ENCODE peak calls at places on chromosomes 11 and 22, in six cellular contexts. L is IMR-90; I is small intestine; F is left ventricle myocardium inferior; O is effector memory CD4-positive, alpha-beta T cell; P is CD4-positive, CD25-positive, alpha-beta regulatory T cell. T is an unnamed sample.

GRCh38 chr11:13280323-13280722 is 2.7 kb downstream of the BMAL1 start:
- DNase-seq in O (no peak), F (no peak), P (no peak), L (no peak), I (no peak), T (no peak)

GRCh38 chr11:133399294-133399693 is 133.0 kb downstream of the OPCML start:
- DNase-seq in I (no peak), P (no peak), F (no peak), O (no peak), L (no peak), T (no peak)

GRCh38 chr11:59810911-59811259 is 307 bp upstream of the MRPL16 start:
- DNase-seq in O (no peak), P (no peak), F (no peak), L (no peak), I (no peak), T (no peak)

GRCh38 chr22:27796829-27797792 is 4.4 kb downstream of the MN1 start:
- DNase-seq in F (no peak), I (no peak), P (no peak), O (no peak), L (no peak), T (no peak)

GRCh38 chr11:68468217-68468828 is 7.8 kb downstream of the PPP6R3 start:
- DNase-seq in O (no peak), I (no peak), F (no peak), L (no peak), P (peak), T (no peak)

GRCh38 chr11:78564037-78564888 is 10.4 kb downstream of the NARS2 start:
- DNase-seq in P (peak), F (no peak), I (peak), O (no peak), L (peak), T (no peak)

GRCh38 chr11:118202599-118203422 is 22.0 kb downstream of the JAML start:
- DNase-seq in F (no peak), P (peak), O (peak), L (no peak), I (peak), T (no peak)

GRCh38 chr11:96114178-96115070 is 190.5 kb upstream of the MTMR2 start:
- DNase-seq in L (no peak), P (no peak), I (peak), F (no peak), O (no peak), T (no peak)

GRCh38 chr11:16790484-16791240 is 52.2 kb downstream of the C11orf58 start:
- DNase-seq in L (no peak), P (no peak), F (no peak), O (no peak), I (no peak), T (no peak)

GRCh38 chr22:27895600-27895999 is 23.5 kb downstream of the PITPNB start:
- DNase-seq in O (no peak), L (no peak), P (no peak), F (no peak), I (no peak), T (no peak)

GRCh38 chr11:67270256-67271211 is 4.3 kb downstream of the GRK2 start:
- DNase-seq in I (peak), L (no peak), F (no peak), O (no peak), P (peak), T (no peak)

GRCh38 chr11:14358729-14359439 is at the start of gene RRAS2:
- DNase-seq in L (peak), F (peak), I (peak), O (peak), P (peak), T (no peak)

GRCh38 chr11:73384871-73385692 is 8.9 kb downstream of the RELT start:
- DNase-seq in I (no peak), P (no peak), L (no peak), F (peak), O (no peak), T (no peak)

GRCh38 chr22:22879675-22880029 is 8.0 kb upstream of the IGLL5 start:
- DNase-seq in P (no peak), O (no peak), I (no peak), L (no peak), F (no peak), T (no peak)

GRCh38 chr11:20015529-20016427 is 144.5 kb downstream of the DBX1 start:
- DNase-seq in F (no peak), O (no peak), L (no peak), I (no peak), P (no peak), T (no peak)

GRCh38 chr11:1827095-1827797 is 7.5 kb upstream of the SYT8 start:
- DNase-seq in P (no peak), O (no peak), L (peak), I (peak), F (no peak), T (no peak)

GRCh38 chr11:269146-269890 is 8.9 kb upstream of the NLRP6 start:
- DNase-seq in I (peak), F (no peak), L (no peak), O (no peak), P (peak), T (no peak)

GRCh38 chr22:42328130-42328821 is 57.8 kb upstream of the TCF20 start:
- DNase-seq in P (no peak), L (no peak), F (no peak), O (no peak), I (no peak), T (no peak)

GRCh38 chr11:77592727-77593126 is 3.0 kb downstream of the AQP11 start:
- DNase-seq in O (no peak), I (peak), L (no peak), F (no peak), P (no peak), T (no peak)

GRCh38 chr11:12053606-12054361 is 45.4 kb upstream of the DKK3 start:
- DNase-seq in F (no peak), O (no peak), P (no peak), I (peak), L (peak), T (peak)

GRCh38 chr11:1194977-1195689 is 27.7 kb upstream of the MUC5B start:
- DNase-seq in P (no peak), F (peak), I (no peak), O (no peak), L (no peak), T (no peak)

GRCh38 chr11:33532257-33532656 is 168.4 kb downstream of the C11orf91 start:
- DNase-seq in P (no peak), F (no peak), O (no peak), I (no peak), L (no peak), T (no peak)

GRCh38 chr11:33531743-33532181 is 168.9 kb downstream of the C11orf91 start:
- DNase-seq in I (no peak), P (no peak), O (no peak), F (no peak), L (peak), T (no peak)

GRCh38 chr11:33534575-33534974 is 166.1 kb downstream of the C11orf91 start:
- DNase-seq in I (no peak), P (no peak), O (no peak), F (no peak), L (peak), T (no peak)

GRCh38 chr11:33532720-33533119 is 167.9 kb downstream of the C11orf91 start:
- DNase-seq in F (no peak), P (no peak), O (no peak), I (no peak), L (no peak), T (no peak)

DNA sequence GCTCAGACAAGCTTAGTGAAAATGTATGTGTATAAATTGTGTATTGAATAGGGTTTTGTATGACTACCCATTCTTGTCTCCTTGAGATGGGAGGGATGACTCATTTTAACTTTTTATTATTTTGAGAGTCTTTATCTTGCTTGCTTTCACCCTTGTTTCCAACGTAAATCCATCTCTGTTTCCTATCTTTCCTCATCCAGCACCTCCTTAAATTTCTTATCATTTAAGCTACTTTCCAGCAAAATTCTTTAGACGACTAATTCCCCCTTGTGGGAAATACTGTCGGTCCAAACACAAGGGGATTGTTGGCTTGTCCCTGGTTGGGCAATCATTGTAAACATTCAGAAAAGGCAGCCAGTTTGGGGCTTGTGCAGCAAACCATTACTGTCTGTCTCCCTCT is 167.0 kb downstream of the C11orf91 start:
- DNase-seq in L (peak), O (no peak), F (no peak), I (no peak), P (no peak), T (no peak)
- H3K27ac ChIP-seq in L (no peak), O (no peak), F (no peak), I (no peak), P (no peak), T (no peak)

GRCh38 chr22:43811777-43812148 is 342 bp downstream of the EFCAB6 start:
- DNase-seq in O (no peak), F (no peak), L (peak), P (no peak), I (peak), T (peak)

GRCh38 chr22:43812149-43812842 is at the start of gene EFCAB6:
- DNase-seq in O (peak), P (peak), F (peak), I (peak), L (peak), T (peak)

GRCh38 chr22:43814264-43814663 is 2.2 kb upstream of the EFCAB6 start:
- DNase-seq in L (no peak), P (no peak), F (no peak), O (no peak), I (no peak), T (peak)

GRCh38 chr22:43817402-43817801 is 5.3 kb upstream of the EFCAB6 start:
- DNase-seq in F (no peak), P (no peak), O (no peak), I (no peak), L (no peak), T (peak)

GRCh38 chr22:43812890-43813289 is 785 bp upstream of the EFCAB6 start:
- DNase-seq in L (no peak), O (no peak), F (no peak), P (no peak), I (no peak), T (peak)
- H3K27ac ChIP-seq in L (peak), O (peak), F (peak), P (peak), I (no peak), T (peak)

GRCh38 chr11:108196901-108197300 is 25.5 kb downstream of the NPAT start:
- DNase-seq in O (no peak), I (no peak), P (no peak), L (no peak), F (no peak), T (no peak)
- H3K27ac ChIP-seq in O (no peak), I (no peak), P (peak), L (no peak), F (no peak), T (no peak)

GRCh38 chr11:10580625-10581024 is 12.2 kb upstream of the LYVE1 start:
- DNase-seq in F (no peak), I (no peak), L (peak), O (no peak), P (no peak), T (peak)
- H3K27ac ChIP-seq in F (peak), I (no peak), L (no peak), O (no peak), P (no peak), T (peak)

GRCh38 chr11:120024586-120024985 is 113.3 kb downstream of the TRIM29 start:
- DNase-seq in L (no peak), I (no peak), O (no peak), F (no peak), P (no peak), T (no peak)
- H3K27ac ChIP-seq in L (no peak), I (no peak), O (no peak), F (no peak), P (no peak), T (no peak)

DNA sequence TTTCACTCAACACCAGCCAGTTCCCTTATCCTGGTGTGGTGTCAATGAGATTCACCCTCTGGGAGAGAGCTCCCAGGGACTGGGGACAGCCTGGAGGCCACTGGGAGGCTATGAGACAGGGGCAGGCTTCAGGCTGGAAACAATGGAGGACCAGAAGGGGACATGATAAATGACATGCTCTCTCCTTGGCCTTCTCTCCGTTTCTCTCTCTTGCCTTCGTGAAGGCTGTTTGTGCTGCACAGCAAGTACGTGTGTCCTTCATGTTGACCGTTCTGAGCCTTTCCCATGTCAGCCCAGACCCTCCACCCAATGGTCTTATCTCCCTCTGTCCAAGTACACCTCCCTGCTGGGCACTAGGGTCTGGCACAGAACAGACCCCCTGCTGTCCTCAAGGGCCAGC is 1.6 kb upstream of the LZTR1 start:
- DNase-seq in I (no peak), P (no peak), F (no peak), L (no peak), O (no peak), T (no peak)
- H3K27ac ChIP-seq in I (no peak), P (no peak), F (no peak), L (no peak), O (no peak), T (no peak)

DNA sequence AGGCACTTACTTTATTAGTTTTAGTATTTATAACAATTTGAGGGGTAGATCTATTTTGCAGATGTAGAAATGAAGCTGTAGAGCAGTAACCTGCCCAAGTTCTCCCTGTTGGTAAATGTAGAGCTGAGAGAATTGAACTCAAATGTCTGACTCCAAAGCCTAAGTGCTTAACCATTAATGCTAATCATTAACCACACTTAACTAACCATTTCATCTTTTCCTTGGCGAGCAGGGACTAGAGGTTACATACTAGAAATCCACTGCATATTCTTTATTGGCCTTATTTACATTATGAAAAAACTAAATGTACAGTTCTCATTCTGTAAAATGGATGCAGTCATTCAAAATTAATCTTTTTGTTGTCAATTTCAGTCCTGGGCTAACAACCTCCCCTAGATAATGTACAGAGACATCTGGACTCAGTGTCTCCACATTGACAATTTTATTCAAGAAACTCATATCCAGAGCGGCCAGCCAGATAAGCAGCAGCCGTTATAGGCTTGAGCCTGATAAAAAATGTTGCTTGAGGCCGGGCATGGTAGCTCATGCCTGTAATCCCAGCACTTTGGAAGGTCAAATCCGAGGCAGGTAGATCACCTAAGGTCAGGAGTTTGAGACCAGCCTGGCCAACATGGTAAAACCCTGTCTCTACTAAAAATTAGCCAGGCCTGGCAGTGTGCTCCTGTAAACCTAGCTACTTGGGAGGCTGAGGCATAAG is 76.7 kb upstream of the PICALM start:
- DNase-seq in I (peak), O (no peak), P (no peak), L (no peak), F (no peak), T (no peak)
- H3K27ac ChIP-seq in I (peak), O (no peak), P (no peak), L (no peak), F (no peak), T (no peak)

T was measured in vagina.